ENCODE peak calls at places on chromosome 2, in four cellular contexts. K is HL-60, B is K562, Q is GM12878. Z is an unnamed sample.

GRCh38 chr2:133591164-133591563 is 22.9 kb upstream of the NCKAP5 start:
- DNase-seq in B (no peak), Q (no peak), K (no peak), Z (no peak)

GRCh38 chr2:44420725-44421124 is 59.0 kb downstream of the CAMKMT start:
- DNase-seq in B (no peak), K (no peak), Q (no peak), Z (no peak)

GRCh38 chr2:29382486-29382885 is 267.3 kb downstream of the CLIP4 start:
- DNase-seq in Q (no peak), B (no peak), K (no peak), Z (no peak)

GRCh38 chr2:229489016-229489415 is 217.9 kb upstream of the PID1 start:
- DNase-seq in Q (no peak), K (peak), B (no peak), Z (no peak)

GRCh38 chr2:225103737-225104141 is 61.5 kb upstream of the DOCK10 start:
- DNase-seq in Q (no peak), B (no peak), K (no peak), Z (no peak)

GRCh38 chr2:178194600-178195389 is 483 bp downstream of the OSBPL6 start:
- DNase-seq in B (peak), K (peak), Q (no peak), Z (peak)

GRCh38 chr2:165357758-165358157 is 111.7 kb upstream of the CSRNP3 start:
- DNase-seq in Q (peak), B (no peak), K (no peak), Z (no peak)

GRCh38 chr2:53104263-53104662 is 663.3 kb upstream of the CHAC2 start:
- DNase-seq in K (no peak), B (no peak), Q (no peak), Z (no peak)

GRCh38 chr2:120735750-120736170 is at the start of gene GLI2:
- DNase-seq in B (peak), K (peak), Q (no peak), Z (peak)

GRCh38 chr2:136207030-136207623 is 89.2 kb upstream of the CXCR4 start:
- DNase-seq in Q (peak), K (peak), B (no peak), Z (no peak)

GRCh38 chr2:198100323-198100722 is 295.9 kb downstream of the PLCL1 start:
- DNase-seq in K (no peak), Q (no peak), B (no peak), Z (no peak)

GRCh38 chr2:150085478-150085877 is 402.0 kb downstream of the RND3 start:
- DNase-seq in K (no peak), Q (no peak), B (no peak), Z (no peak)

GRCh38 chr2:71555798-71556454 is 102.6 kb downstream of the DYSF start:
- DNase-seq in Q (no peak), B (no peak), K (no peak), Z (no peak)

GRCh38 chr2:189477756-189478155 is 36.5 kb downstream of the WDR75 start:
- DNase-seq in K (no peak), Q (no peak), B (no peak), Z (no peak)

GRCh38 chr2:3041246-3041645 is 336.4 kb downstream of the EIPR1 start:
- DNase-seq in K (no peak), Q (no peak), B (no peak), Z (no peak)

GRCh38 chr2:232927041-232927792 is 57.2 kb downstream of the SNORC start:
- DNase-seq in K (no peak), Q (no peak), B (no peak), Z (peak)

GRCh38 chr2:132400169-132400900 is 16.3 kb upstream of the GPR39 start:
- DNase-seq in K (peak), Q (no peak), B (peak), Z (no peak)

GRCh38 chr2:127608061-127609011 is 37.6 kb upstream of the GPR17 start:
- DNase-seq in K (no peak), B (no peak), Q (no peak), Z (no peak)

GRCh38 chr2:54725343-54726099 is 2.1 kb downstream of the EML6 start:
- DNase-seq in K (no peak), Q (no peak), B (no peak), Z (no peak)

GRCh38 chr2:174593574-174594203 is 3.9 kb downstream of the WIPF1 start:
- DNase-seq in Q (peak), K (peak), B (peak), Z (no peak)

GRCh38 chr2:235098273-235098672 is 146.5 kb downstream of the SH3BP4 start:
- DNase-seq in K (no peak), Q (no peak), B (no peak), Z (no peak)

GRCh38 chr2:229780856-229781773 is 66.8 kb upstream of the DNER start:
- DNase-seq in K (peak), B (peak), Q (no peak), Z (no peak)

GRCh38 chr2:60536716-60537115 is 16.7 kb downstream of the BCL11A start:
- DNase-seq in B (no peak), Q (no peak), K (no peak), Z (no peak)

GRCh38 chr2:26569216-26570082 is 71.7 kb downstream of the CIB4 start:
- DNase-seq in B (no peak), K (no peak), Q (no peak), Z (no peak)

GRCh38 chr2:161745866-161746614 is 121.8 kb downstream of the SLC4A10 start:
- DNase-seq in B (no peak), Q (no peak), K (no peak), Z (no peak)

GRCh38 chr2:98039085-98039756 is 43.5 kb upstream of the TMEM131 start:
- DNase-seq in B (no peak), Q (no peak), K (peak), Z (no peak)
- TF ChIP-seq POLR2AphosphoS5 in B (no peak), Q (no peak), K (no peak), Z (no peak)

GRCh38 chr2:201857326-201857725 is 51.0 kb downstream of the CDK15 start:
- DNase-seq in B (no peak), Q (no peak), K (no peak), Z (no peak)

GRCh38 chr2:201860541-201861154 is 54.3 kb downstream of the CDK15 start:
- DNase-seq in Q (peak), K (peak), B (peak), Z (peak)

GRCh38 chr2:201858267-201858666 is 51.9 kb downstream of the CDK15 start:
- DNase-seq in Q (no peak), B (no peak), K (no peak), Z (no peak)

GRCh38 chr2:201858781-201859180 is 52.4 kb downstream of the CDK15 start:
- DNase-seq in Q (no peak), B (peak), K (no peak), Z (no peak)

GRCh38 chr2:201859886-201860285 is 53.5 kb downstream of the CDK15 start:
- DNase-seq in B (no peak), K (no peak), Q (no peak), Z (no peak)
- TF ChIP-seq SPI1 in B (no peak), K (no peak), Q (no peak), Z (no peak)

GRCh38 chr2:109318150-109318948 is 189.3 kb downstream of the SH3RF3 start:
- DNase-seq in Q (no peak), B (no peak), K (no peak), Z (no peak)
- TF ChIP-seq POLR2AphosphoS5 in Q (no peak), B (no peak), K (no peak), Z (no peak)

DNA sequence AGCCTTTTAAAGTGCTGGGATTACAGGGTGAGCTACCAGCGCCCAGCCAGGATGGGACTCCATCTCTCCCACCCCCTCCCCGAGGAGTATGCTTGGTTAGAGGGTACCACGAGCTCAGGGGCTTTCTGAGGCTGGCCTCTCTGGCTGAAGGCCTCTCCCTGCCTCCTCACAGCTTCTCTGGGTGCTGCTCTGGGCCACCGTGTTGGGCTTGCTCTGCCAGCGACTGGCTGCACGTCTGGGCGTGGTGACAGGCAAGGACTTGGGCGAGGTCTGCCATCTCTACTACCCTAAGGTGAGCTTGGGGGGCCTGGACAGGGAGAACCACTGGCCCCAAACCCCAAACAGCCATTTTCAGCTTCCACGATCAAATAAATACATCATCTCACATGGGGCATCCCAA is 2.9 kb downstream of the SLC11A1 start:
- DNase-seq in Q (no peak), K (no peak), B (no peak), Z (no peak)
- TF ChIP-seq SPI1 in Q (no peak), K (no peak), B (no peak), Z (no peak)

GRCh38 chr2:23502096-23502495 is 117.1 kb downstream of the KLHL29 start:
- DNase-seq in K (no peak), B (no peak), Q (no peak), Z (no peak)
- TF ChIP-seq POLR2AphosphoS5 in K (no peak), B (no peak), Q (no peak), Z (no peak)

DNA sequence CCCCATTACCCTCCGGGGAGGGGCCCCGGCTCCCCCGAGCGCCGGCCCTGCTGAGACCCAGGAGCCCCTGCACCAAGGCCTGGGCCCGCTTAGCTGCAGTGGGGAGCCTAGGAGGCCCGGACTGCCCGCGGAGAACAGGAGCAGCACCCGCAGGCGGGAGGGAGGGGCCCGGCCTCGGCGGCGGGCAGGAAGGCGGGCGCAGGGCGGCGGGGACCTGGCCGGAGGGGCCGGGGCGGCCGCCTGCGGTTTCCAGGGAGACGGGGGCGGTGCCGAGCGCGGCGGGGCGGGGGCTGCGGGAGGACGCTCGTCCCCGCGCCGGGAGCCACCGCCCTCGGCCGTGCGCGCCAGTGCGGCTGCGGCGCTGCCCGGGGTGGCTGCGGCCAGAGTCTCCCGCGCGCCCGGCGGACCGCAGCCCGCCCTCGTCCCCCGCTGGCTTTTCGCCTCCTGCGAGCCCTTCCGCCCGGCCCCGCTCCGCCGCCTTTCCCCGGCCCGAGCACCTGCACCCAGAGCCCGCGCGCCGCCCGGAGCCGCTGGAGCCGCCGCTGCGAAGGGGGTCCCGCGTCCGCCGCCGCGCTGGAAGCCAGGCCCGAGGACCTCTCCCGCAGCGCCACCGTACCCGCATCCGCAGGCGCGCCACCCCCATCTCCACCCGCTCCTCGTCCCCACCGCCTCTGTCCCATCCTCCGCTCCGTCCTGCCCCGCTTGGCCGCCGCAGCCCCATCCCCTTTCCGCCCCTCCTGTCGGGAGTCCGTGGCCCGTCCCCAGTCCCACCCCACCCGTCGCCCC is 17.2 kb downstream of the GPC1 start:
- DNase-seq in B (peak), Q (no peak), K (no peak), Z (peak)
- TF ChIP-seq SPI1 in B (no peak), Q (no peak), K (no peak), Z (no peak)

GRCh38 chr2:10497797-10498251 is 49.7 kb upstream of the ODC1 start:
- DNase-seq in Q (no peak), K (peak), B (peak), Z (no peak)
- TF ChIP-seq POLR2AphosphoS5 in Q (no peak), K (peak), B (peak), Z (no peak)